ENCODE peak calls at places on chromosomes 16 and 17, in six cellular contexts. T is stomach, O is NCI-H1930, G is T1000, I is GM13977, F is M059J. D is an unnamed sample.
A peak's percentile ranks its signal among the peaks of the same experiment; 100 is the strongest.

GRCh38 chr16:1972490-1972877 is 631 bp downstream of the TBL3 start:
- DNase-seq in T (no peak), O (no peak), G (no peak), I (no peak), F (peak; percentile 42), D (no peak)

GRCh38 chr17:49729074-49729473 is 21.3 kb upstream of the SLC35B1 start:
- DNase-seq in T (no peak), O (no peak), G (no peak), I (no peak), F (no peak), D (no peak)

GRCh38 chr16:3602320-3602653 is 9.1 kb downstream of the SLX4 start:
- DNase-seq in T (no peak), O (no peak), G (no peak), I (no peak), F (no peak), D (no peak)

GRCh38 chr17:28372203-28372944 is 880 bp downstream of the SARM1 start:
- DNase-seq in T (no peak), O (no peak), G (peak; percentile 23), I (peak; percentile 59), F (peak; percentile 30), D (peak; percentile 28)

GRCh38 chr17:71338396-71338795 is 782.4 kb upstream of the SOX9 start:
- DNase-seq in T (no peak), O (no peak), G (no peak), I (no peak), F (peak; percentile 75), D (peak; percentile 19)

GRCh38 chr17:21397341-21398050 is 21.3 kb downstream of the KCNJ12 start:
- DNase-seq in T (no peak), O (no peak), G (peak; percentile 54), I (no peak), F (no peak), D (no peak)

GRCh38 chr16:86714166-86714565 is 135.8 kb downstream of the FOXL1 start:
- DNase-seq in T (no peak), O (no peak), G (no peak), I (no peak), F (peak; percentile 19), D (no peak)

GRCh38 chr17:45131616-45132301 is 556 bp downstream of the PLCD3 start:
- DNase-seq in T (peak; percentile 48), O (peak; percentile 56), G (peak; percentile 17), I (peak; percentile 73), F (peak; percentile 50), D (peak; percentile 54)

GRCh38 chr17:39761861-39762496 is 24.2 kb downstream of the GRB7 start:
- DNase-seq in T (no peak), O (no peak), G (no peak), I (no peak), F (no peak), D (no peak)

GRCh38 chr16:72112906-72113615 is 19.4 kb downstream of the DHX38 start:
- DNase-seq in T (no peak), O (no peak), G (no peak), I (no peak), F (no peak), D (no peak)

GRCh38 chr17:17892731-17893130 is 55.9 kb upstream of the SREBF1 start:
- DNase-seq in T (no peak), O (no peak), G (no peak), I (no peak), F (no peak), D (peak; percentile 26)

GRCh38 chr17:78231991-78232759 is 744 bp downstream of the TMEM235 start:
- DNase-seq in T (no peak), O (peak; percentile 29), G (no peak), I (peak; percentile 59), F (no peak), D (no peak)

GRCh38 chr16:57801856-57802634 is at the start of gene KIFC3:
- DNase-seq in T (peak; percentile 83), O (peak; percentile 60), G (peak; percentile 60), I (peak; percentile 71), F (peak; percentile 84), D (peak; percentile 81)

GRCh38 chr16:83899272-83899897 is 470 bp downstream of the MLYCD start:
- DNase-seq in T (peak; percentile 61), O (peak; percentile 30), G (no peak), I (peak; percentile 68), F (peak; percentile 54), D (peak; percentile 68)

GRCh38 chr16:70437582-70438324 is 1.1 kb downstream of the ST3GAL2 start:
- DNase-seq in T (no peak), O (no peak), G (no peak), I (peak; percentile 39), F (peak; percentile 64), D (no peak)

GRCh38 chr16:14249291-14250032 is 178.3 kb downstream of the MRTFB start:
- DNase-seq in T (peak; percentile 39), O (peak; percentile 11), G (peak; percentile 26), I (peak; percentile 52), F (peak; percentile 35), D (peak; percentile 60)

GRCh38 chr16:57623251-57624043 is 5.0 kb upstream of the ADGRG1 start:
- DNase-seq in T (peak; percentile 78), O (no peak), G (no peak), I (no peak), F (peak; percentile 46), D (peak; percentile 93)

GRCh38 chr17:75068750-75069149 is 19.0 kb upstream of the SLC16A5 start:
- DNase-seq in T (no peak), O (no peak), G (no peak), I (no peak), F (no peak), D (no peak)